ENCODE peak calls at places on chromosomes 13 and 19, in five cellular contexts. One of them, this sample, is unnamed.

GRCh38 chr19:14325863-14326262 is 55.4 kb upstream of the ADGRE5 start:
- DNase-seq in CD4-positive, alpha-beta T cell: no peak
- DNase-seq in iris pigment epithelial cell: no peak
- DNase-seq in stromal cell of bone marrow: no peak
- DNase-seq in retina: no peak
- DNase-seq in this sample: no peak

GRCh38 chr19:33767898-33768413 is 28.7 kb upstream of the KCTD15 start:
- DNase-seq in iris pigment epithelial cell: peak; percentile 20
- DNase-seq in stromal cell of bone marrow: no peak
- DNase-seq in CD4-positive, alpha-beta T cell: no peak
- DNase-seq in retina: peak; percentile 46
- DNase-seq in this sample: peak; percentile 15

GRCh38 chr13:50509771-50510441 is 333.6 kb downstream of the DLEU7 start:
- DNase-seq in retina: no peak
- DNase-seq in stromal cell of bone marrow: no peak
- DNase-seq in iris pigment epithelial cell: no peak
- DNase-seq in CD4-positive, alpha-beta T cell: no peak
- DNase-seq in this sample: no peak

GRCh38 chr13:110334841-110335490 is 27.9 kb downstream of the COL4A2 start:
- DNase-seq in retina: no peak
- DNase-seq in CD4-positive, alpha-beta T cell: no peak
- DNase-seq in iris pigment epithelial cell: no peak
- DNase-seq in stromal cell of bone marrow: no peak
- DNase-seq in this sample: no peak

GRCh38 chr13:114067886-114068722 is 64.3 kb downstream of the RASA3 start:
- DNase-seq in iris pigment epithelial cell: no peak
- DNase-seq in CD4-positive, alpha-beta T cell: no peak
- DNase-seq in stromal cell of bone marrow: no peak
- DNase-seq in retina: no peak
- DNase-seq in this sample: no peak

GRCh38 chr13:100542546-100543156 is 45.9 kb downstream of the GGACT start:
- DNase-seq in iris pigment epithelial cell: peak; percentile 66
- DNase-seq in CD4-positive, alpha-beta T cell: no peak
- DNase-seq in stromal cell of bone marrow: peak; percentile 52
- DNase-seq in retina: no peak
- DNase-seq in this sample: peak; percentile 50

GRCh38 chr13:52195052-52195837 is 35.8 kb upstream of the NEK3 start:
- DNase-seq in iris pigment epithelial cell: peak; percentile 85
- DNase-seq in stromal cell of bone marrow: peak; percentile 53
- DNase-seq in retina: peak; percentile 67
- DNase-seq in CD4-positive, alpha-beta T cell: peak; percentile 47
- DNase-seq in this sample: no peak

GRCh38 chr13:20359335-20359734 is 127.2 kb upstream of the GJB6 start:
- DNase-seq in stromal cell of bone marrow: peak; percentile 86
- DNase-seq in retina: no peak
- DNase-seq in CD4-positive, alpha-beta T cell: no peak
- DNase-seq in iris pigment epithelial cell: peak; percentile 98
- DNase-seq in this sample: peak; percentile 54

GRCh38 chr19:58428617-58429016 is 11.3 kb downstream of the ZNF132 start:
- DNase-seq in retina: no peak
- DNase-seq in stromal cell of bone marrow: no peak
- DNase-seq in iris pigment epithelial cell: no peak
- DNase-seq in CD4-positive, alpha-beta T cell: no peak
- DNase-seq in this sample: no peak

GRCh38 chr13:91273675-91274074 is 73.8 kb upstream of the MIR17HG start:
- DNase-seq in iris pigment epithelial cell: no peak
- DNase-seq in retina: no peak
- DNase-seq in stromal cell of bone marrow: no peak
- DNase-seq in CD4-positive, alpha-beta T cell: no peak
- DNase-seq in this sample: no peak